ENCODE peak calls at places on chromosomes 2 and 18, in five cellular contexts. G, E, Y, O and N are unnamed samples.

GRCh38 chr18:7155092-7155491 is 37.5 kb upstream of the LAMA1 start:
- DNase-seq in O (no peak), E (no peak), Y (no peak), G (no peak), N (peak; percentile 48)

GRCh38 chr2:214006601-214007000 is 404.3 kb upstream of the VWC2L start:
- DNase-seq in E (no peak), O (no peak), G (no peak), Y (no peak), N (no peak)

GRCh38 chr2:18722101-18722500 is 132.7 kb upstream of the NT5C1B start:
- DNase-seq in E (no peak), G (no peak), O (no peak), Y (peak; percentile 45), N (no peak)

GRCh38 chr18:55587341-55588000 is 521 bp downstream of the TCF4 start:
- DNase-seq in E (no peak), Y (peak; percentile 58), G (no peak), O (no peak), N (no peak)

GRCh38 chr18:54181856-54182612 is 42.4 kb downstream of the MBD2 start:
- DNase-seq in G (no peak), O (no peak), Y (no peak), E (no peak), N (no peak)

GRCh38 chr2:151688719-151689118 is 45.6 kb downstream of the NEB start:
- DNase-seq in O (no peak), G (no peak), E (no peak), Y (no peak), N (no peak)

GRCh38 chr2:144745424-144745823 is 225.5 kb upstream of the ZEB2 start:
- DNase-seq in G (no peak), Y (no peak), O (no peak), E (no peak), N (no peak)

GRCh38 chr18:22021701-22022100 is 147.7 kb upstream of the GATA6 start:
- DNase-seq in O (no peak), Y (no peak), G (no peak), E (no peak), N (no peak)

GRCh38 chr2:180655393-180655792 is 325.0 kb upstream of the UBE2E3 start:
- DNase-seq in E (no peak), G (no peak), Y (no peak), O (no peak), N (no peak)